ENCODE peak calls at places on chromosomes 7 and 10, in seven cellular contexts. K is PC-3, J is SK-N-SH, N is GM23248, R is HCT116, U is hepatocyte, Y is GM23338. Q is an unnamed sample. For H3K9me2 and H3K4me1, the result is how much of the 10 kb centered on the place peaks cover.

GRCh38 chr7:44650772-44651171 is 44.3 kb downstream of the OGDH start:
- DNase-seq in Y (no peak), U (no peak), K (no peak), J (no peak), R (no peak), N (no peak), Q (no peak)

GRCh38 chr7:84950836-84951235 is 236.0 kb downstream of the SEMA3D start:
- DNase-seq in Y (no peak), N (peak), U (peak), R (no peak), J (no peak), K (peak), Q (no peak)

GRCh38 chr10:114157912-114158311 is 16.1 kb downstream of the CCDC186 start:
- DNase-seq in R (no peak), Y (peak), U (no peak), N (no peak), J (no peak), K (no peak), Q (no peak)

GRCh38 chr7:40644454-40645188 is 509.8 kb downstream of the SUGCT start:
- DNase-seq in K (no peak), U (no peak), N (no peak), R (no peak), J (peak), Y (no peak), Q (no peak)

GRCh38 chr10:83603708-83604107 is 535.6 kb upstream of the GHITM start:
- DNase-seq in Y (no peak), J (no peak), U (no peak), R (no peak), N (no peak), K (no peak), Q (no peak)

GRCh38 chr10:14670551-14671240 is 104.0 kb downstream of the FAM107B start:
- DNase-seq in U (peak), J (no peak), R (no peak), K (peak), N (peak), Y (no peak), Q (no peak)

GRCh38 chr7:148185050-148185449 is 405.5 kb upstream of the C7orf33 start:
- DNase-seq in N (no peak), K (no peak), Y (no peak), U (peak), J (no peak), R (no peak), Q (no peak)

GRCh38 chr10:1754506-1755177 is 17.3 kb upstream of the ADARB2 start:
- DNase-seq in K (no peak), R (no peak), J (no peak), Y (peak), N (no peak), U (no peak), Q (no peak)

GRCh38 chr7:101100858-101101847 is 15.9 kb downstream of the TRIM56 start:
- DNase-seq in Y (no peak), N (no peak), R (no peak), J (no peak), K (no peak), U (no peak), Q (no peak)

GRCh38 chr7:101106387-101106786 is 20.5 kb upstream of the SERPINE1 start:
- DNase-seq in J (no peak), Y (no peak), R (no peak), N (no peak), U (no peak), K (no peak), Q (no peak)

GRCh38 chr7:101099969-101100781 is 14.9 kb downstream of the TRIM56 start:
- DNase-seq in U (peak), K (peak), R (peak), Y (peak), N (peak), J (peak), Q (no peak)

GRCh38 chr7:101104799-101105198 is 19.5 kb downstream of the TRIM56 start:
- DNase-seq in J (no peak), U (no peak), Y (no peak), N (no peak), R (no peak), K (no peak), Q (no peak)

GRCh38 chr7:101104193-101104713 is 19.0 kb downstream of the TRIM56 start:
- DNase-seq in U (no peak), R (no peak), N (no peak), J (no peak), K (no peak), Y (no peak), Q (no peak)
- TF ChIP-seq EZH2phosphoT487 in U (no peak), R (no peak), N (no peak), J (no peak), K (no peak), Y (no peak), Q (no peak)

GRCh38 chr10:70475661-70476060 is 2.9 kb upstream of the PALD1 start:
- DNase-seq in J (no peak), R (no peak), K (peak), U (no peak), Y (no peak), N (no peak), Q (no peak)
- H3K9me2 ChIP-seq in J (under half), R (under half), K (under half), U (under half), Y (under half), N (under half), Q (under half)

GRCh38 chr10:132328738-132329137 is 3.3 kb upstream of the LRRC27 start:
- DNase-seq in J (peak), Y (no peak), N (peak), R (no peak), K (no peak), U (no peak), Q (no peak)
- H3K4me1 ChIP-seq in J (under half), Y (under half), N (under half), R (under half), K (under half), U (under half), Q (under half)

DNA sequence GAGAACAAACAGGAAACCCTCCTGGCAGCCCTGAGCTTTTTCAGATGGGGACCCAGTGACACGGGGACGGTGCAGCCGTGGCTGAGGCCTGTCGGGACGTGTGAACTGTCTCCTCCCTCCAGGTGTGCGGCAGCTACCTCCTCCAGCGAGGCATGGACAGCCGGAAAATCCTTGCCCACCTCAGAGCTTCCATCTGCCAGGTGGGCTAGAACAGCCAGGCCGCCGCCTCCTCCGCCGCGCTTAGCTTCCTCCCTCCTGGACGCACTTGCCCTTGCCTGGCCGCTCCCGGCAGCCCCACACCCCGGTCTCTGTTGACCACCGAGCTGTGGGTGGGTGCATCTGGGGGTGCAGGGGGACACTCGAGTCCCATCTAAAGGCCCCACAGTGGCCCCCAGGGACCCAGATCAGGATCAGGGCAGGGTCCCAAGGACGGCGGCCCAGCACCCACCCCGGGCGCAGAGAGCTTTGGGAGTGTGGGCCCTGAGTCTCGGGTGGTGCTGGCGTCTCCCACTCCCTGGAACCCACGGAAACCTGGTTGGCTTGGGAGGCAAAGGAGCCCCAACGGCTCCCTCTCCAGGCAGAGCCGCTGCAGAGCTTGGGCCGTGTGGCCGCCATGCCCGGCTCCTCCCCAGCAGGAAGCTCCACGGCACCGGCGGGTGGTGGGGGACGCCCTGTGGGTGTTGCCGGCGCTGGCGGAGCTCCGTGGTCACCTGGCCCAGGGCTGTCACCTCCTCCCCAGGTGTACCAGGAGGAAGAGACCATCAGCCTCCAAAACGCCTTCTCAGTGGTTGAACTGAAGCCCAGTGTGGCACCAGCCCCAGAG is 32.9 kb upstream of the UTF1 start:
- DNase-seq in R (no peak), Y (peak), N (no peak), J (no peak), K (no peak), U (no peak), Q (no peak)
- TF ChIP-seq EZH2phosphoT487 in R (no peak), Y (no peak), N (no peak), J (no peak), K (no peak), U (no peak), Q (no peak)

GRCh38 chr10:62958980-62959379 is 142.8 kb upstream of the EGR2 start:
- DNase-seq in J (no peak), K (peak), R (no peak), U (no peak), N (no peak), Y (no peak), Q (no peak)

GRCh38 chr10:62961951-62962523 is 145.9 kb upstream of the EGR2 start:
- DNase-seq in J (no peak), Y (no peak), K (peak), R (no peak), U (no peak), N (peak), Q (peak)

GRCh38 chr10:62959553-62959952 is 143.4 kb upstream of the EGR2 start:
- DNase-seq in Y (no peak), R (no peak), U (no peak), N (peak), K (peak), J (no peak), Q (no peak)

DNA sequence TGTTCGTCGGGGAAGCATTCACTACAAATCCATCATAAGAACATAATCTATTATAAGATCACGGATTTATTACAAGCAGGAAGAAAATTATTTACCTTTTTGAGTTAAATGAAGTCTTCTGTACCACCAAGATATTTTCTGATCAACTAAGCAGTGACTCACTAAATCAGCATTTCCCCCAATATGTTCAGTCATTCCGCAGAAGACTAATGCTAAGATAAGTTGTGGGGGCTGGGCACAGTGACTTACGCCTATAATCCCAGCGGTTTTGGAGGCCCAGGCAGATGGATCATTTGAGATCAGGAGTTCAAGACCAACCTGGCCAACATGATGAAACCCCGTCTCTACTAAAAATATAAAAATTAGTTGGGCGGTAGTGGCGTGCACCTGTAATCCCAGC is 144.2 kb upstream of the EGR2 start:
- DNase-seq in K (peak), Y (no peak), U (no peak), N (peak), R (no peak), J (no peak), Q (no peak)
- H3K9me2 ChIP-seq in K (under half), Y (under half), U (under half), N (under half), R (under half), J (under half), Q (under half)

GRCh38 chr10:28545967-28546644 is 13.2 kb downstream of the WAC start:
- DNase-seq in N (no peak), Y (no peak), U (no peak), R (no peak), J (no peak), K (no peak), Q (no peak)

GRCh38 chr10:28540145-28540544 is 7.2 kb downstream of the WAC start:
- DNase-seq in J (no peak), K (no peak), R (no peak), N (no peak), Y (no peak), U (no peak), Q (no peak)

GRCh38 chr10:28541695-28542365 is 8.9 kb downstream of the WAC start:
- DNase-seq in N (peak), J (peak), R (no peak), K (no peak), U (no peak), Y (no peak), Q (no peak)

GRCh38 chr10:28542728-28543127 is 9.8 kb downstream of the WAC start:
- DNase-seq in K (no peak), U (no peak), R (no peak), N (no peak), J (no peak), Y (no peak), Q (no peak)

DNA sequence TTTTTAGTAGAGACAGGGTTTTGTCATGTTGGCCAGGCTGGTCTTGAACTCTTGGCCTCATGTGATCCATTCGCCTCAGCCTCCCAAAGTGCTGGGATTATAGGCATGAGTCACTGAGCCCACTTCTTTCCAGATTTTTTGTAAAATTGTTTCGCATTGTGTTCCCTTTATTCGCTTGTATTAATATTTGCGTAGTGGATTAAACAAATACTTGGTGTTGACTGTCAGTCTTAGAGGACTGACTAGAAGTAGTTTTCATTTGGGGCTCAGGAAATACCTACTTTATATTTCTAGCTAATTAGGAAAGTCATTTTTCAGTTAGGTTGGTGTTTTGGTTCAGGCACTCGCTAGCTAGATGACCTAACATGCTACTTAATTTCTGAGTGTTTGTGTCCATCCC is 11.1 kb downstream of the WAC start:
- DNase-seq in U (no peak), N (no peak), J (no peak), R (no peak), Y (no peak), K (no peak), Q (no peak)
- H3K4me1 ChIP-seq in U (under half), N (under half), J (under half), R (under half), Y (under half), K (under half), Q (under half)

Q was measured in OCI-LY7.